ENCODE peak calls at places on chromosome 22, in nine cellular contexts. Q is IMR-90, W is neuronal stem cell, C is mammary epithelial cell, A is fibroblast of lung, O is SK-N-SH, B is astrocyte, P is mesenchymal stem cell, J is H1. K is an unnamed sample.

GRCh38 chr22:40009953-40010751 is 15.4 kb downstream of the FAM83F start:
- DNase-seq in A (no peak), O (no peak), W (no peak), Q (no peak), C (no peak), P (no peak), B (no peak), J (no peak), K (no peak)

GRCh38 chr22:32354360-32355351 is 3.0 kb upstream of the RFPL3 start:
- DNase-seq in A (peak; percentile 15), Q (peak; percentile 67), C (peak; percentile 21), W (no peak), J (no peak), B (peak; percentile 13), O (no peak), P (peak; percentile 45), K (no peak)

GRCh38 chr22:44161673-44162072 is 19.1 kb upstream of the PARVG start:
- DNase-seq in A (no peak), W (no peak), B (no peak), C (no peak), J (no peak), O (no peak), P (no peak), Q (no peak), K (no peak)

GRCh38 chr22:37331811-37332536 is 49.7 kb downstream of the CYTH4 start:
- DNase-seq in C (no peak), A (no peak), B (no peak), P (no peak), O (no peak), W (no peak), Q (peak; percentile 38), J (no peak), K (no peak)

GRCh38 chr22:24989541-24989951 is 37.0 kb downstream of the KIAA1671 start:
- DNase-seq in P (no peak), J (no peak), B (peak; percentile 32), A (no peak), W (no peak), O (no peak), Q (no peak), C (no peak), K (no peak)

GRCh38 chr22:47808236-47808845 is 1045.9 kb downstream of the TBC1D22A start:
- DNase-seq in W (no peak), A (no peak), J (no peak), P (no peak), B (no peak), Q (no peak), C (no peak), O (no peak), K (no peak)

GRCh38 chr22:49007013-49007653 is 820.5 kb downstream of the BRD1 start:
- DNase-seq in O (peak; percentile 16), P (no peak), C (no peak), W (no peak), A (no peak), B (no peak), J (no peak), Q (no peak), K (no peak)

GRCh38 chr22:34976474-34976873 is 89.5 kb upstream of the ISX start:
- DNase-seq in P (no peak), W (no peak), B (no peak), Q (no peak), A (no peak), C (no peak), J (no peak), O (no peak), K (no peak)

GRCh38 chr22:48534395-48534958 is 1293.2 kb downstream of the BRD1 start:
- DNase-seq in B (no peak), C (no peak), J (no peak), P (no peak), A (no peak), Q (no peak), W (no peak), O (no peak), K (no peak)

GRCh38 chr22:18147791-18148507 is 2.0 kb upstream of the USP18 start:
- DNase-seq in A (no peak), J (no peak), Q (no peak), C (no peak), P (no peak), B (no peak), O (no peak), W (no peak), K (no peak)
- H3K27ac ChIP-seq in A (no peak overlapping the region), J (no peak overlapping the region), Q (no peak overlapping the region), C (no peak overlapping the region), P (no peak overlapping the region), B (no peak overlapping the region), O (no peak overlapping the region), W (no peak overlapping the region), K (no peak overlapping the region)

DNA sequence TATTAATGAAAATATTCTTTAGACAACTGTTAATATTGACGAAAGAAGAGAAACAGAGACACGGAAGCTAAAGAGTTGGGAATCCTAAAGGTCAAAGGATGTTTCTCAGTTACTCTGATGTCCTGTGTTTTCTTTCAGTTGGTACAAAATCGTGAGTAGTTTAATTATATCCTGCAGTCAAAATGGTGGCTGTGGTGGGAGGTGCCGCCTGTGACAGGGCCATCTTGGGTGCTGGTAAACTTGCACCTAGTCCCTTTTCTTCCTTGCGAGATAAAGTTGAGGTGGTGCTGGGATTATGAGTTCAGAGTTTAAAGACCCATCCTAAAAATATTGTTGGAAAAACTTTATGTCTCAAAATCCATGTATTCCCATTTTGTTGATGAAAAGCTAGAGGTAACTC is 2.2 kb downstream of the CECR2 start:
- DNase-seq in C (no peak), A (no peak), B (no peak), J (no peak), O (no peak), W (no peak), Q (no peak), P (no peak), K (no peak)
- H3K4me1 ChIP-seq in C (no peaks in the 10 kb centered on the region), A (no peaks in the 10 kb centered on the region), B (peaks cover 15% of the 10 kb centered on the region), J (peaks cover 5% of the 10 kb centered on the region), O (no peaks in the 10 kb centered on the region), W (peaks cover 9% of the 10 kb centered on the region), Q (peaks cover 2% of the 10 kb centered on the region), P (peaks cover 19% of the 10 kb centered on the region), K (no peaks in the 10 kb centered on the region)

DNA sequence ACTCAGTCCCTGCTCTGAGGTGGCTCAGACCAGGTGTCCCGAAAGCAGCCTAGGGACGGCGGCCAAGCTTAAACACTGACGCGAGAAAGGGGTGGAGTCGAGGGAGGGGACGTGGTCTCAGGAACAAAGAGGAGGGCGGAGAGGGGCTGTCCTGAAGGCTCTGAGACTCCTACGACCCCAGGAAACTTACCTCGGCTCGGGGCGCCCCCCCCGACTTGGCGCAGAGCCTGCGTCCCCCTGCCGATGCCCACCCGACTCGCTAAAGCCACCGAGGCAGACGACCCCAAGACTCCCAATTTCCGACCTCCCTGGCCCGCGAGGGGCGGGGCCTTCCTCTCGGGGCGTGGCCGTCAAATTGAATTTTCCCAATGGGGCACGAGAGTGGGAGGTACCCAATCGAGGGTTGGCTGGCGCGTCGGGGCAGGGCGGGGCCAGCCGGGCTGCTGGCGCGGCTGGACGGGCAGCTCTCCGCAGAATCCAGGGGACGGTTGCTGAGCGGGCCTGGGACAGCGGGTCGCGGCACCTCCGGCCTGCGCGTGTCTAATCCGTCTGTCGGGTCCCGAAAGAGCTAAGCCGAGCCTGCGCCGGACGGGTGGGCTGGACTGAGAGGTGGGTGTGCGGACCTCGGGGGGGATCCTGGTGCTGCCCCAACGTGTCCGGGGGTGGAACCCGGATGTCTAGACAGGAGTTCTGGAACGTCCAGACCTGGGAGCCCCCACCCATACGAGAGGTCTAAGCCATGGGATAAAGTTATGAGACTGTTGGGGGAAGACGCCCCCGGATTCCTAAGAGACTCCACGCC is at the start of gene SMTN:
- DNase-seq in B (peak; percentile 70), O (peak; percentile 97), J (peak; percentile 79), P (peak; percentile 92), A (peak; percentile 88), Q (peak; percentile 85), C (peak; percentile 90), W (peak; percentile 93), K (peak; percentile 80)
- H2AFZ ChIP-seq in B (peak within 1 kb of the TSS; percentile 90), O (peak within 1 kb of the TSS; percentile 98), J (no peak within 1 kb of the TSS), P (peak within 1 kb of the TSS; percentile 67), A (peak within 1 kb of the TSS; percentile 76), Q (peak within 1 kb of the TSS; percentile 91), C (peak within 1 kb of the TSS; percentile 84), W (peak within 1 kb of the TSS; percentile 93), K (peak within 1 kb of the TSS; percentile 78)

GRCh38 chr22:19109198-19110063 is 12.8 kb downstream of the DGCR2 start:
- DNase-seq in C (peak; percentile 88), Q (peak; percentile 64), O (no peak), P (peak; percentile 74), W (no peak), A (peak; percentile 72), B (peak; percentile 33), J (no peak), K (no peak)
- H3K27ac ChIP-seq in C (peak overlapping the region; percentile 88), Q (no peak overlapping the region), O (no peak overlapping the region), P (no peak overlapping the region), W (no peak overlapping the region), A (no peak overlapping the region), B (no peak overlapping the region), J (no peak overlapping the region), K (peak overlapping the region; percentile 88)

GRCh38 chr22:42949159-42949558 is 65.8 kb downstream of the PACSIN2 start:
- DNase-seq in O (no peak), W (no peak), J (no peak), P (no peak), Q (peak; percentile 69), A (peak; percentile 74), B (peak; percentile 64), C (peak; percentile 60), K (no peak)
- H3K4me1 ChIP-seq in O (peaks cover 8% of the 10 kb centered on the region), W (peaks cover 43% of the 10 kb centered on the region), J (no peaks in the 10 kb centered on the region), P (peaks cover 31% of the 10 kb centered on the region), Q (peaks cover 15% of the 10 kb centered on the region), A (peaks cover 9% of the 10 kb centered on the region), B (peaks cover 25% of the 10 kb centered on the region), C (peaks cover 39% of the 10 kb centered on the region), K (peaks cover 59% of the 10 kb centered on the region)